ENCODE peak calls at places on chromosomes 11 and 22, in four cellular contexts. P, C, Y and W are unnamed samples.

GRCh38 chr22:43159484-43160178 is 8.3 kb downstream of the TSPO start:
- DNase-seq in P (no peak), Y (no peak), C (no peak), W (no peak)

GRCh38 chr11:44978961-44979331 is 28.3 kb upstream of the TP53I11 start:
- DNase-seq in P (no peak), Y (no peak), C (no peak), W (no peak)

GRCh38 chr11:122192634-122193245 is 76.7 kb upstream of the BLID start:
- DNase-seq in C (no peak), Y (no peak), P (no peak), W (no peak)

GRCh38 chr22:50621948-50622722 is 5.8 kb downstream of the ARSA start:
- DNase-seq in Y (no peak), C (no peak), P (no peak), W (no peak)

GRCh38 chr22:50191041-50191740 is 5.5 kb downstream of the TRABD start:
- DNase-seq in C (peak), Y (no peak), P (no peak), W (no peak)

GRCh38 chr11:111091341-111091740 is 154.2 kb upstream of the POU2AF2 start:
- DNase-seq in C (no peak), Y (no peak), P (no peak), W (no peak)

GRCh38 chr11:119403021-119403420 is 20.0 kb downstream of the THY1 start:
- DNase-seq in C (no peak), Y (no peak), P (no peak), W (no peak)

GRCh38 chr11:125056931-125057330 is 6.2 kb upstream of the SLC37A2 start:
- DNase-seq in C (no peak), P (no peak), Y (no peak), W (no peak)

GRCh38 chr11:117879516-117880480 is 3.3 kb upstream of the FXYD6 start:
- DNase-seq in C (no peak), P (no peak), Y (no peak), W (no peak)

GRCh38 chr11:2458321-2458720 is 13.5 kb downstream of the KCNQ1 start:
- DNase-seq in P (no peak), C (no peak), Y (no peak), W (no peak)

GRCh38 chr11:70825893-70826540 is 426.4 kb downstream of the SHANK2 start:
- DNase-seq in P (no peak), Y (no peak), C (no peak), W (no peak)

GRCh38 chr22:38316340-38317236 is 645 bp downstream of the CSNK1E start:
- DNase-seq in Y (peak), C (no peak), P (peak), W (peak)

GRCh38 chr22:30308518-30309230 is 18.1 kb downstream of the TBC1D10A start:
- DNase-seq in C (no peak), P (no peak), Y (no peak), W (no peak)

GRCh38 chr11:63770763-63771162 is 2.2 kb upstream of the ZFTA start:
- DNase-seq in Y (no peak), C (no peak), P (no peak), W (no peak)

GRCh38 chr11:134086376-134086775 is 17.5 kb downstream of the JAM3 start:
- DNase-seq in P (no peak), Y (no peak), C (no peak), W (no peak)

GRCh38 chr11:66906077-66906929 is 49.4 kb downstream of the LRFN4 start:
- DNase-seq in Y (no peak), P (no peak), C (no peak), W (no peak)

GRCh38 chr11:61690706-61691377 is 10.7 kb downstream of the DAGLA start:
- DNase-seq in P (no peak), C (no peak), Y (no peak), W (no peak)

GRCh38 chr22:47192106-47192650 is 429.7 kb downstream of the TBC1D22A start:
- DNase-seq in C (no peak), P (no peak), Y (no peak), W (no peak)

GRCh38 chr22:21775061-21775460 is 39.5 kb upstream of the YPEL1 start:
- DNase-seq in P (no peak), Y (no peak), C (no peak), W (no peak)

GRCh38 chr11:120184946-120185677 is 25.7 kb upstream of the OAF start:
- DNase-seq in P (no peak), Y (no peak), C (no peak), W (no peak)

GRCh38 chr11:120342678-120343077 is 6.5 kb downstream of the ARHGEF12 start:
- DNase-seq in Y (no peak), P (no peak), C (no peak), W (no peak)

GRCh38 chr11:109426442-109426841 is 4.5 kb downstream of the C11orf87 start:
- DNase-seq in C (no peak), Y (no peak), P (no peak), W (no peak)

GRCh38 chr11:113201055-113201818 is 113.1 kb upstream of the TTC12 start:
- DNase-seq in Y (no peak), P (no peak), C (no peak), W (no peak)

GRCh38 chr11:64125676-64126075 is 40.2 kb downstream of the MACROD1 start:
- DNase-seq in Y (no peak), C (no peak), P (no peak), W (no peak)

GRCh38 chr11:36699271-36699670 is 101.2 kb upstream of the RAG2 start:
- DNase-seq in C (no peak), P (no peak), Y (no peak), W (no peak)

GRCh38 chr22:29695129-29695926 is 24.5 kb upstream of the CABP7 start:
- DNase-seq in P (no peak), Y (no peak), C (no peak), W (no peak)